ENCODE peak calls at places on chromosome 9, in seven cellular contexts. F is foreskin fibroblast, J is tibial artery, X is left lung, L is fibroblast of the aortic adventitia, R is epithelial cell of esophagus, W is fibroblast of mammary gland. K is an unnamed sample.

GRCh38 chr9:134730011-134730760 is 88.6 kb downstream of the COL5A1 start:
- DNase-seq in L (peak), R (no peak), F (no peak), J (peak), W (peak), X (no peak), K (no peak)

GRCh38 chr9:29556746-29557145 is 1983.5 kb upstream of the C9orf72 start:
- DNase-seq in R (no peak), W (no peak), J (no peak), X (no peak), F (no peak), L (peak), K (no peak)

GRCh38 chr9:127854169-127854833 is at the start of gene ENG:
- DNase-seq in R (peak), L (peak), J (peak), W (peak), F (peak), X (peak), K (peak)

GRCh38 chr9:124934290-124934689 is 6.6 kb downstream of the GOLGA1 start:
- DNase-seq in X (no peak), F (peak), R (no peak), L (peak), J (no peak), W (peak), K (peak)

GRCh38 chr9:136975624-136976023 is 1.7 kb upstream of the PTGDS start:
- DNase-seq in F (no peak), X (no peak), W (no peak), J (no peak), L (no peak), R (no peak), K (no peak)

GRCh38 chr9:4748612-4749011 is 7.6 kb upstream of the AK3 start:
- DNase-seq in R (no peak), L (peak), J (no peak), F (peak), W (no peak), X (no peak), K (no peak)

GRCh38 chr9:134966270-134966669 is 48.6 kb upstream of the FCN1 start:
- DNase-seq in W (no peak), X (peak), J (no peak), L (no peak), F (no peak), R (no peak), K (no peak)

GRCh38 chr9:110443878-110444245 is 106.2 kb upstream of the TXNDC8 start:
- DNase-seq in F (peak), L (no peak), R (peak), J (no peak), X (no peak), W (peak), K (peak)

GRCh38 chr9:79371948-79372555 is 199.7 kb upstream of the TLE4 start:
- DNase-seq in J (no peak), L (no peak), R (no peak), F (no peak), W (no peak), X (no peak), K (no peak)

GRCh38 chr9:89522261-89522978 is 24.5 kb upstream of the SEMA4D start:
- DNase-seq in J (peak), X (peak), R (no peak), F (no peak), W (no peak), L (no peak), K (no peak)

GRCh38 chr9:117403403-117403811 is 11.4 kb downstream of the ASTN2 start:
- DNase-seq in X (no peak), F (no peak), L (no peak), J (no peak), R (no peak), W (no peak), K (no peak)

GRCh38 chr9:133803028-133803585 is 65.0 kb upstream of the SARDH start:
- DNase-seq in R (no peak), J (no peak), L (peak), X (no peak), F (peak), W (peak), K (no peak)

GRCh38 chr9:132993511-132993939 is 15.0 kb downstream of the GFI1B start:
- DNase-seq in F (no peak), R (peak), X (no peak), J (no peak), W (no peak), L (no peak), K (peak)

GRCh38 chr9:121699271-121700164 is 48.1 kb downstream of the DAB2IP start:
- DNase-seq in L (peak), X (peak), R (peak), J (peak), W (peak), F (peak), K (no peak)

GRCh38 chr9:72324974-72325373 is 40.0 kb downstream of the ZFAND5 start:
- DNase-seq in X (no peak), R (no peak), F (no peak), J (no peak), L (no peak), W (no peak), K (no peak)

GRCh38 chr9:116860509-116861120 is 173.5 kb downstream of the TRIM32 start:
- DNase-seq in L (peak), X (peak), W (peak), J (peak), F (peak), R (peak), K (peak)

GRCh38 chr9:77163889-77164288 is 13.4 kb upstream of the VPS13A start:
- DNase-seq in X (no peak), F (peak), L (peak), J (no peak), W (peak), R (peak), K (peak)

GRCh38 chr9:21974542-21975409 is 19.4 kb downstream of the CDKN2A start:
- DNase-seq in W (peak), F (peak), J (no peak), X (no peak), R (peak), L (no peak), K (peak)

GRCh38 chr9:74742792-74743389 is 144.8 kb downstream of the TRPM6 start:
- DNase-seq in F (peak), J (no peak), R (peak), L (peak), X (no peak), W (peak), K (peak)

GRCh38 chr9:120924698-120925534 is 1.7 kb downstream of the TRAF1 start:
- DNase-seq in W (no peak), X (no peak), F (no peak), L (no peak), R (no peak), J (no peak), K (no peak)

GRCh38 chr9:87868175-87868574 is 14.5 kb upstream of the SPATA31E1 start:
- DNase-seq in L (no peak), W (no peak), F (no peak), J (no peak), X (no peak), R (no peak), K (no peak)

GRCh38 chr9:134024393-134024792 is 888 bp upstream of the BRD3OS start:
- DNase-seq in W (no peak), X (no peak), F (no peak), J (no peak), L (no peak), R (no peak), K (no peak)

GRCh38 chr9:91710148-91710547 is 239.9 kb downstream of the ROR2 start:
- DNase-seq in R (no peak), X (no peak), L (no peak), J (no peak), W (no peak), F (no peak), K (no peak)

GRCh38 chr9:134692573-134692860 is 50.9 kb downstream of the COL5A1 start:
- DNase-seq in R (no peak), W (no peak), L (no peak), X (peak), J (no peak), F (no peak), K (no peak)

GRCh38 chr9:36896296-36896695 is 137.8 kb downstream of the PAX5 start:
- DNase-seq in R (no peak), X (no peak), F (no peak), L (no peak), W (no peak), J (no peak), K (no peak)

GRCh38 chr9:114272739-114273431 is 50.0 kb upstream of the ORM1 start:
- DNase-seq in W (no peak), X (peak), R (peak), F (no peak), L (no peak), J (no peak), K (peak)

GRCh38 chr9:16396389-16396788 is 474.1 kb downstream of the BNC2 start:
- DNase-seq in F (peak), J (no peak), W (peak), X (no peak), R (no peak), L (peak), K (no peak)

GRCh38 chr9:83294816-83295215 is 231.9 kb upstream of the RASEF start:
- DNase-seq in X (no peak), L (no peak), J (no peak), R (no peak), W (no peak), F (no peak), K (no peak)

GRCh38 chr9:106717686-106718085 is 145.3 kb upstream of the ZNF462 start:
- DNase-seq in F (peak), X (peak), J (no peak), L (peak), R (peak), W (peak), K (peak)

GRCh38 chr9:100714372-100715099 is 136.7 kb downstream of the CAVIN4 start:
- DNase-seq in W (peak), F (peak), J (no peak), L (peak), R (peak), X (peak), K (peak)

GRCh38 chr9:121650220-121651013 is 1.0 kb upstream of the DAB2IP start:
- DNase-seq in L (no peak), W (no peak), X (peak), F (peak), J (no peak), R (peak), K (peak)

GRCh38 chr9:120965344-120966004 is 38.9 kb upstream of the TRAF1 start:
- DNase-seq in X (no peak), L (no peak), W (no peak), R (no peak), F (no peak), J (peak), K (no peak)

GRCh38 chr9:86731511-86731993 is 215.8 kb downstream of the GAS1 start:
- DNase-seq in W (peak), J (peak), R (peak), L (peak), X (no peak), F (peak), K (peak)

GRCh38 chr9:86842573-86842972 is 104.7 kb downstream of the GAS1 start:
- DNase-seq in X (no peak), F (no peak), W (no peak), R (no peak), J (no peak), L (no peak), K (no peak)

GRCh38 chr9:6686396-6686795 is 40.9 kb upstream of the GLDC start:
- DNase-seq in X (no peak), L (peak), F (peak), J (no peak), W (peak), R (peak), K (peak)
- TF ChIP-seq CTCF in X (no peak), L (peak), F (no peak), J (no peak), W (peak), R (peak), K (peak)

DNA sequence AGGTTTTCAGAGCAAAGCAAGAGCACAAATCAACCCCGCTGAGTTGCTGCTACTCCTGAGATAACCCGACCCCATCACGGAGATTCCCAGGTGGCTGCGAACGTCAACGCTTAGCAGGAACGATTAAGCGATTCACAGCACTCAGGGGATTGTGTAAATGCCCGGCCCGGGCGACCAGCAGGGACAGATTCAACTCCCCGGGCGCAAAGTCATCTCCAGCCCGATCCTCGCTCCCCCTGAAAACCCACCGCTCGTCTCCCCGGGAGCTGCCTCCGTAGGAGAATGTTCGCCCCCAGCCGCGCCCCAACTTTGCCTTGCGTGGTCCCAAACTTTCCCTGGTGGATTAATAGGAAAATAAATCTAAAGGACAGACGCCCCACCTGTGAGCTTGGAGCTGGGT is 685 bp downstream of the SLC24A2 start:
- DNase-seq in L (no peak), X (no peak), J (no peak), R (no peak), W (no peak), F (no peak), K (no peak)
- H3K4me3 ChIP-seq in L (no peak), X (no peak), J (no peak), R (no peak), W (no peak), F (no peak), K (no peak)

DNA sequence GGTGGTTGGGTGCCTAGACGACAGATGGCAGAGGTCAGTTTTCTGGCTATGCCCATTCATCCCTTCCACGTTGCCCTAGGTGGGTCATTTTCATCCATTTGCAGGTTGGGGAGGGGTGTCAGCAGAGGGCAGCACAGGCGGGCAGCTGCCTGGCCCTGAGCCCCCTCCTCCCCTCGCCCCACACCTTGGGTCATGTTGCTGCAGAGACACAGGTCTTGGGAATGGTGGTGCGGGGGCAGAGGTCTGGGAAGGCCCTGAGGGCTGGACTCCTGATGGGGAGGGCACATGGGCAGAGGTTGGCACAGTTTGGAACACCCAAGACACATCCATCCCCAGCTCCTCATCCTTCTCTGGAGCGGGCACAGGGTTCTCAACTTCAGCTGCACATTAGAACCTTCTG is 103.2 kb upstream of the LMX1B start:
- DNase-seq in X (no peak), L (no peak), W (no peak), J (no peak), R (no peak), F (no peak), K (no peak)
- TF ChIP-seq CTCF in X (no peak), L (no peak), W (no peak), J (no peak), R (no peak), F (no peak), K (no peak)

DNA sequence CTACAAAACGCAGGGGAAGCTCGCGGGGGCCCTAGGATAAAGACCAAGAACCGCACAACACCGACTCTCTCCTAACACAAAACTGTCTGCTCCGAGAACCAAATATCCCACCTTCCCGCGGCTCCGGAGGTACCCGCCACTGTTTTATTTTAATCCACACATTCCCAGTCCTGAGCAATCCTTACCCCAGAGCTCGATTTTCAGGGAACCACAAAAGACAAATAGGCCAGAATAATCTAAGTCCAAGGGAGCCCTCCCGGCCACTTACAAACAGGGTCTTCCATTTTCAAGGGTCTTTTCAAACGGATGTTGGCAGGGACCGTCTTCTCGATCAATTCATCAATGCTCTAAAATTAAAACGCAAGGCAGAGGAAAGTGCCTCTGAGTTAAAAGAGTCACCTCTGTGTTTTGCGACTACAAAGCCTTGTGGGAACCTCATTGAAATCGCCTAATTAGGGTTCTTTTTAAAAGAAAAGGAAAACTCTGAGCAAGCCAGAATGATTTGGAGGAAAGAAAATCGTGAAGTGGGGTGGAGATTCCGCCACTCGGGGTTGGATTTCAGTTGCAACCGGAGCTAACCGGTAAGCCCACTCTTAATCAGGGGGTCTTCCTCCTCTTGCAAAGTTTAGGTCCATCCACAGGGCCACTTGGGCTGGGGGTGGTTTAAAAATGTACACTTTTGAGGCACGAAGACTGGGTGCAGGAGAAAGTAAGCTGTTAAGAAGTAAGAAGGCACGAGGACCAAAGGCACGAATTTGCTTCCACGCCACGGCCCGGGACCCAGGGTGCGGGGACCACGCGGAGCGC is 980 bp downstream of the GLDC start:
- DNase-seq in L (no peak), X (no peak), R (no peak), J (no peak), W (no peak), F (peak), K (no peak)
- H3K4me3 ChIP-seq in L (no peak), X (no peak), R (no peak), J (peak), W (no peak), F (no peak), K (no peak)

GRCh38 chr9:38331141-38331540 is 61.4 kb upstream of the ALDH1B1 start:
- DNase-seq in W (no peak), X (no peak), J (no peak), L (no peak), F (no peak), R (no peak), K (no peak)
- TF ChIP-seq CTCF in W (no peak), X (no peak), J (no peak), L (no peak), F (no peak), R (no peak), K (no peak)

GRCh38 chr9:18459958-18460584 is 13.9 kb upstream of the ADAMTSL1 start:
- DNase-seq in J (no peak), W (peak), X (no peak), L (peak), F (peak), R (peak), K (peak)
- H3K4me3 ChIP-seq in J (no peak), W (peak), X (no peak), L (no peak), F (no peak), R (peak), K (no peak)

GRCh38 chr9:96417051-96417586 is 1.1 kb downstream of the ZNF367 start:
- DNase-seq in X (peak), J (peak), R (peak), W (peak), L (peak), F (peak), K (peak)
- TF ChIP-seq CTCF in X (no peak), J (peak), R (no peak), W (no peak), L (peak), F (no peak), K (peak)

GRCh38 chr9:112332674-112332976 is 794 bp downstream of the PTBP3 start:
- DNase-seq in J (no peak), R (no peak), W (no peak), L (no peak), X (no peak), F (no peak), K (no peak)

GRCh38 chr9:112332977-112333638 is at the start of gene PTBP3:
- DNase-seq in R (peak), W (peak), L (peak), X (peak), F (peak), J (peak), K (peak)

GRCh38 chr9:112332272-112332671 is 1.1 kb downstream of the PTBP3 start:
- DNase-seq in L (peak), W (no peak), J (no peak), R (no peak), F (no peak), X (no peak), K (no peak)

GRCh38 chr9:112333639-112334318 is 360 bp upstream of the PTBP3 start:
- DNase-seq in F (peak), W (peak), J (peak), L (peak), R (peak), X (peak), K (peak)

DNA sequence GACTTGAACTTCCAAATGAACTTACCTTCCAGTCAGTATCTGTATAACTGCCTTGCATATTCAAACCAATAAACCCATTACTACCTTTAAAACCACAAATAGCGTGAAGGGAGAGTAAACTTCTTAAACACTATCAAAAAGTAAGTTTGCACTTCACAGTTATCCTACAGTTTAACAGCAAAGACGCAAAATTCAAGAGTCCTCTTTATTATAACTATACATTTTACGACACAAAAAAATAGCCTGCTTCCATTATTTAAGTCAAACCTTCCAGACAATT is 1.8 kb downstream of the PTBP3 start:
- DNase-seq in R (no peak), W (no peak), J (no peak), F (no peak), X (no peak), L (peak), K (peak)
- H3K4me3 ChIP-seq in R (peak), W (peak), J (no peak), F (peak), X (peak), L (peak), K (peak)

K was measured in bronchial epithelial cell.